ENCODE peak calls at places on chromosome 5, in ten cellular contexts. K is EL; L is GM13976; J is heart right ventricle; S is D341Med; E is NCI-H1092; Z is central memory CD4-positive, alpha-beta T cell; I is NAMALWA; N is Karpas-422; B is mucosa of descending colon. P is an unnamed sample.

GRCh38 chr5:72203251-72203845 is 96.1 kb downstream of the MAP1B start:
- DNase-seq in N (no peak), E (no peak), B (no peak), L (no peak), I (no peak), S (no peak), Z (no peak), J (no peak), K (peak; percentile 47), P (no peak)

GRCh38 chr5:130237721-130238120 is 333.5 kb downstream of the CHSY3 start:
- DNase-seq in Z (no peak), I (peak; percentile 3), S (no peak), E (no peak), B (no peak), N (no peak), J (no peak), K (no peak), L (no peak), P (no peak)

GRCh38 chr5:112793201-112793600 is 55.5 kb downstream of the APC start:
- DNase-seq in K (no peak), L (no peak), E (no peak), I (no peak), S (no peak), N (no peak), J (no peak), Z (no peak), B (no peak), P (no peak)

GRCh38 chr5:159912033-159912800 is 4.1 kb upstream of the ADRA1B start:
- DNase-seq in J (no peak), I (no peak), L (no peak), K (peak; percentile 84), B (peak; percentile 36), E (no peak), S (no peak), Z (no peak), N (no peak), P (no peak)

GRCh38 chr5:180175015-180175431 is 34.0 kb downstream of the RASGEF1C start:
- DNase-seq in N (no peak), J (no peak), L (no peak), B (no peak), K (no peak), S (no peak), Z (no peak), I (no peak), E (no peak), P (no peak)

GRCh38 chr5:5688925-5689310 is 266.4 kb downstream of the ICE1 start:
- DNase-seq in K (no peak), I (no peak), E (no peak), Z (no peak), N (no peak), J (no peak), L (no peak), B (no peak), S (no peak), P (no peak)

GRCh38 chr5:122772446-122772845 is 2.4 kb upstream of the SNX2 start:
- DNase-seq in K (peak; percentile 45), B (no peak), J (no peak), N (no peak), I (no peak), S (no peak), L (no peak), Z (no peak), E (no peak), P (no peak)

GRCh38 chr5:57736716-57737115 is 254.1 kb upstream of the ACTBL2 start:
- DNase-seq in K (no peak), N (no peak), I (no peak), J (no peak), B (no peak), L (no peak), E (no peak), Z (no peak), S (no peak), P (no peak)

GRCh38 chr5:20369151-20369550 is 381.2 kb upstream of the CDH18 start:
- DNase-seq in E (no peak), B (no peak), S (no peak), L (no peak), J (no peak), K (no peak), Z (no peak), N (no peak), I (no peak), P (no peak)

GRCh38 chr5:61624966-61625681 is 293.1 kb downstream of the ZSWIM6 start:
- DNase-seq in N (no peak), K (no peak), B (peak; percentile 3), L (no peak), I (no peak), Z (no peak), J (no peak), E (no peak), S (no peak), P (no peak)